ENCODE peak calls at places on chromosomes 12 and 14, in five cellular contexts. X is effector memory CD8-positive, alpha-beta T cell; L is nucleus accumbens; U is NCI-H2171; W is NCI-H1092 treated with DMSO at 0.1 percent for 48 hours. N is an unnamed sample.

GRCh38 chr12:46788247-46788887 is 37.4 kb downstream of the SLC38A4 start:
- DNase-seq in X (no peak), L (no peak), U (no peak), W (no peak), N (no peak)

GRCh38 chr12:110762891-110763290 is 20.2 kb upstream of the PPP1CC start:
- DNase-seq in X (no peak), L (no peak), U (no peak), W (no peak), N (no peak)

GRCh38 chr12:105369014-105369413 is 38.5 kb downstream of the C12orf75 start:
- DNase-seq in X (no peak), L (no peak), U (no peak), W (no peak), N (no peak)

GRCh38 chr14:26622611-26623010 is 24.8 kb upstream of the NOVA1 start:
- DNase-seq in X (no peak), L (no peak), U (no peak), W (no peak), N (no peak)

GRCh38 chr14:90418053-90418452 is 21.2 kb downstream of the CALM1 start:
- DNase-seq in X (no peak), L (no peak), U (no peak), W (no peak), N (no peak)

GRCh38 chr14:104867371-104868059 is 2.4 kb downstream of the CEP170B start:
- DNase-seq in X (no peak), L (no peak), U (no peak), W (no peak), N (no peak)

GRCh38 chr14:92549096-92549852 is 35.7 kb downstream of the RIN3 start:
- DNase-seq in X (no peak), L (no peak), U (no peak), W (no peak), N (no peak)

GRCh38 chr12:130971871-130972588 is 18.3 kb downstream of the ADGRD1 start:
- DNase-seq in X (no peak), L (no peak), U (no peak), W (no peak), N (no peak)

GRCh38 chr12:949337-950099 is at the start of gene RAD52:
- DNase-seq in X (peak), L (peak), U (peak), W (peak), N (peak)

GRCh38 chr14:88950069-88950468 is 125.6 kb downstream of the TTC8 start:
- DNase-seq in X (no peak), L (no peak), U (no peak), W (no peak), N (no peak)

GRCh38 chr12:70671698-70672097 is 34.5 kb upstream of the PTPRB start:
- DNase-seq in X (no peak), L (no peak), U (no peak), W (no peak), N (no peak)

GRCh38 chr12:124732275-124733075 is 131.2 kb downstream of the SCARB1 start:
- DNase-seq in X (no peak), L (no peak), U (no peak), W (no peak), N (no peak)

GRCh38 chr12:113030875-113031525 is 25.5 kb upstream of the DTX1 start:
- DNase-seq in X (no peak), L (peak), U (peak), W (peak), N (peak)

GRCh38 chr12:93100610-93101009 is 171.5 kb upstream of the EEA1 start:
- DNase-seq in X (no peak), L (no peak), U (no peak), W (no peak), N (no peak)

GRCh38 chr12:131892711-131893604 is 1.5 kb upstream of the ULK1 start:
- DNase-seq in X (no peak), L (no peak), U (no peak), W (no peak), N (no peak)

GRCh38 chr12:64006211-64006610 is 161.7 kb downstream of the SRGAP1 start:
- DNase-seq in X (no peak), L (no peak), U (no peak), W (no peak), N (no peak)

GRCh38 chr14:61147898-61148549 is 133.1 kb downstream of the TMEM30B start:
- DNase-seq in X (no peak), L (peak), U (no peak), W (no peak), N (no peak)

GRCh38 chr12:70661762-70662161 is 24.5 kb upstream of the PTPRB start:
- DNase-seq in X (no peak), L (no peak), U (no peak), W (no peak), N (no peak)

GRCh38 chr14:34324363-34324795 is 137.7 kb downstream of the SPTSSA start:
- DNase-seq in X (peak), L (no peak), U (peak), W (peak), N (peak)